ENCODE peak calls at places on chromosomes 12 and 14, in four cellular contexts. B is tibial nerve, D is stomach, M is heart left ventricle. F is an unnamed sample. For H3K27me3, the result is how much of the 10 kb centered on the place peaks cover.

GRCh38 chr12:121781751-121782615 is 11.5 kb downstream of the RHOF start:
- DNase-seq in B (no peak), D (no peak), M (no peak), F (peak)

GRCh38 chr12:56366948-56367347 is 4.3 kb upstream of the APOF start:
- DNase-seq in B (no peak), D (no peak), M (no peak), F (no peak)

GRCh38 chr12:53659609-53660008 is 16.3 kb downstream of the ATP5MC2 start:
- DNase-seq in B (no peak), D (no peak), M (no peak), F (no peak)

GRCh38 chr12:9888665-9889273 is 7.5 kb downstream of the KLRF2 start:
- DNase-seq in B (no peak), D (no peak), M (no peak), F (no peak)

GRCh38 chr12:43964966-43965365 is 129.1 kb downstream of the TMEM117 start:
- DNase-seq in B (no peak), D (no peak), M (no peak), F (no peak)

GRCh38 chr12:104910196-104910840 is 47.8 kb downstream of the SLC41A2 start:
- DNase-seq in B (peak), D (no peak), M (no peak), F (no peak)

GRCh38 chr12:30257614-30258013 is 438.1 kb downstream of the IPO8 start:
- DNase-seq in B (no peak), D (no peak), M (no peak), F (no peak)

GRCh38 chr12:71652656-71653055 is 11.0 kb downstream of the ZFC3H1 start:
- DNase-seq in B (no peak), D (no peak), M (no peak), F (no peak)

GRCh38 chr14:32675433-32675832 is 263.2 kb upstream of the NPAS3 start:
- DNase-seq in B (no peak), D (no peak), M (no peak), F (no peak)

GRCh38 chr14:92783813-92784431 is 10.2 kb upstream of the GOLGA5 start:
- DNase-seq in B (peak), D (no peak), M (peak), F (peak)

GRCh38 chr14:52068741-52069616 is at the start of gene NID2:
- DNase-seq in B (peak), D (peak), M (peak), F (peak)

GRCh38 chr12:77133566-77133965 is 68.2 kb upstream of the E2F7 start:
- DNase-seq in B (peak), D (peak), M (peak), F (no peak)

GRCh38 chr12:10941916-10942607 is 3.0 kb upstream of the TAS2R14 start:
- DNase-seq in B (no peak), D (no peak), M (no peak), F (peak)

GRCh38 chr12:109553929-109554500 is 19.3 kb downstream of the MMAB start:
- DNase-seq in B (no peak), D (no peak), M (no peak), F (no peak)

GRCh38 chr12:50025187-50026059 is at the start of gene RACGAP1:
- DNase-seq in B (peak), D (peak), M (peak), F (peak)

GRCh38 chr14:20787025-20787424 is 6.0 kb downstream of the RNASE6 start:
- DNase-seq in B (no peak), D (no peak), M (no peak), F (no peak)

GRCh38 chr12:1297206-1297605 is 297.2 kb downstream of the FBXL14 start:
- DNase-seq in B (no peak), D (no peak), M (no peak), F (no peak)

GRCh38 chr12:122395319-122395718 is 27.1 kb downstream of the CLIP1 start:
- DNase-seq in B (no peak), D (no peak), M (no peak), F (no peak)

GRCh38 chr12:67223225-67223624 is 45.9 kb upstream of the CAND1 start:
- DNase-seq in B (no peak), D (no peak), M (no peak), F (no peak)

GRCh38 chr12:1318327-1319031 is 275.9 kb downstream of the FBXL14 start:
- DNase-seq in B (no peak), D (peak), M (no peak), F (no peak)

GRCh38 chr14:50222061-50222613 is 9.2 kb downstream of the SOS2 start:
- DNase-seq in B (no peak), D (no peak), M (no peak), F (no peak)

GRCh38 chr14:101833045-101833444 is 71.5 kb downstream of the PPP2R5C start:
- DNase-seq in B (no peak), D (no peak), M (no peak), F (no peak)

GRCh38 chr12:97177482-97177881 is 270.4 kb downstream of the NEDD1 start:
- DNase-seq in B (no peak), D (no peak), M (no peak), F (no peak)

GRCh38 chr12:117037296-117038022 is 61.8 kb downstream of the TESC start:
- DNase-seq in B (no peak), D (no peak), M (no peak), F (no peak)

GRCh38 chr14:31294736-31295398 is 87.3 kb upstream of the HECTD1 start:
- DNase-seq in B (no peak), D (no peak), M (no peak), F (no peak)

GRCh38 chr12:49131973-49132461 is 822 bp upstream of the TUBA1B start:
- DNase-seq in B (peak), D (no peak), M (no peak), F (no peak)

GRCh38 chr12:6275609-6276246 is 34.8 kb upstream of the PLEKHG6 start:
- DNase-seq in B (no peak), D (no peak), M (no peak), F (no peak)

GRCh38 chr14:52780893-52781292 is 10.5 kb downstream of the GNPNAT1 start:
- DNase-seq in B (no peak), D (no peak), M (no peak), F (no peak)

GRCh38 chr14:51481643-51482042 is 170.1 kb upstream of the FRMD6 start:
- DNase-seq in B (no peak), D (no peak), M (no peak), F (no peak)

GRCh38 chr14:54652188-54652889 is 85.4 kb downstream of the SAMD4A start:
- DNase-seq in B (peak), D (peak), M (peak), F (no peak)
- H3K4me3 ChIP-seq in B (peak), D (no peak), M (no peak), F (no peak)

DNA sequence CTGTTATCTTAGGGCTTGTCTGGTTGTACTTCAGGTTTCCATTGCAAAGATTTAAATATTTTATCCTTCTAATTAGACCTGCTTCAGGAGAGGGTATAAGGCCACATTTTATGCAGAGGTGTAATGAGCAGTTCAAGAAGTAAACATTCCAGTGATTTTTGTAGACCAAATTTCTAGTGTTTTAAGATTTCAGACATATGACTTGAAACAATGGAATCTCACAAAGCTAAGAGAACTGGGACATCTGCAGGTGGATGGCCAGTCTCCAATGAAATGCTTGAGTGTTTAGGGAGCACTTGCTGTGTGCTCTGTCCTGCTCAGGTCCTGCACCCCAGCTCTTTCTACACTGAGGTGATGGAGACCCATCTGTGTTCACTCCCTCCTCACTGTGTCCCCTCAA is 7.9 kb downstream of the C14orf132 start:
- DNase-seq in B (no peak), D (no peak), M (no peak), F (no peak)
- TF ChIP-seq CTCF in B (no peak), D (no peak), M (no peak), F (no peak)

GRCh38 chr14:79581912-79582576 is 629.3 kb downstream of the DIO2 start:
- DNase-seq in B (no peak), D (no peak), M (no peak), F (no peak)
- H3K27me3 ChIP-seq in B (under half), D (under half), M (under half), F (under half)

DNA sequence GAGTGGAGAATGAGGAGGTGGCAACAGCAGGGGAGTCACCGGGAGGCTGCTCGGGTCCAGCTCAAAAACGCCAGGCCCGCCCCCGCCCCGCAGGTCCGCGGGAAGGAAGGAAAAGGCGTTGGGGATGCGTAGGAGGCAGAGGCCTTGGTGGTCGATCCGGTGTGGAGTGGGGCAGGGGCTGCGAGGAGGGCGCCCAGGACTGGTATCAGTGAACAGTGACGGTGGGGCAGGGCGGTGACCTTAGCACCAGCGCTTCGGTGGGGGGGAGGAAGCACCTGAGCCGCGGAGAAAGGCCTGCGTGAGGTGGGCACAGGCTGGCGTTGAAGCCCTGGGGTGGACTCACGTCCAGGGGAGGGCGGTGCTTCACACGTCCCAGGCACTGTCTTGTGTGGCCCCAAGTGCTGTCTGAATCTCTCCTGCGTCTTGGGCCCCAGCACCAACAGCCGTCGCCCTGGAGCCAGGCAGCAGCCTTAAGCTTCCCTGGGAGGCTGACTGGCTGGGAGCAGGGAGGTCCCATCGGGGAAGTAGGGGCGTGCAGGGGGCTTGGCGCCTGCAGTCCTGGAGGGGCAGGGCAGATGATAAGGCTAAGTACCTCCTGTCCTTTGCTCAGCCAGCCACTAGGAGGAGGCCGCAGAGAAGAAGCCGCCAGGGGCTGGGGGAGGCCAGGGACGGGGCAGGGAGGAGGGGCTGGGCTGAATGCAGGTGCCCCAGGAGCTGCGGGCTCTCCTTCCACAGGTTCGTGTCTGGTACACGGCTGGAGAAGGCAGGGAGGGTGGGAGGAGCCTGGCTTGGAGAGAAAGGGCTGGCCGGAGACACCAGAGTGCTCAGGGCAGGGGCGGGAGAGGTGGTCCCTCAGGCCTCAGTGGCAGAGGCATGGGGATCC is 26.5 kb downstream of the ZBTB42 start:
- DNase-seq in B (no peak), D (peak), M (no peak), F (no peak)
- H3K4me3 ChIP-seq in B (peak), D (peak), M (peak), F (no peak)

DNA sequence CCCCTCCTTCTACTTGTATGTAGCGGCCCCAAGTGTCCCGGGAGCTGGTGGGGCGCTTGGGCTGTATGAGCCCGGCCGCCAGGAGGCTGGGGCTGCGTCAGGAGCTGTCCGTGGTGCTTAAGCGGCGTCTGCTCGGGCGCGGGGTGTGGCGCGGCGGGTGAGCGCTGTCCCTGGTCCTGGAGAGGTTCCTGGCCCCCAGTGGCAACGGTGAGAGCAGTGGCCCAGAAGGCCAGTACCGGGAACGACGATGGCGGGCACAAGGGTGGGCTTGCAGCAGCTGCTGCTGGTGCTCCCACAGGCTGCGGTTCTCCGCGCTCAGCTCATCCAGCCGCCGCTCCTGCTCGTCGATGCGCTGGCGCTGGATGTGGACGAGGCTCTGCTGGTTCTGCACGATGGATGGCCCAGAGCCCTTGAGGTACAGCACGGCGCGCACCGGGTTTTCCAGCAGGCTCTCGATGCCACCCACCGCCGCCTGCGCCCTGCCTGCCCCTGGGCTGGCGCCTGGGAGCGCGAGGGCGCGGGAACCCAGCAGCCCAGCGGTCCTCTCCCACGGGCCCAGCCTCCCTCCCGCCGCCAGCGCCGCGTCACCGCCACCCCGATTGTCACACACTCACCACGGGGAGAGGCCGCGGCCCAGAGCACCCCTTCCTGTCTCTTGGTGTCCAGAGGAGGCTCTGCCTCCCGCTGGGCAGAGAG is 41.9 kb upstream of the FKBP4 start:
- DNase-seq in B (peak), D (peak), M (peak), F (peak)
- TF ChIP-seq CTCF in B (no peak), D (no peak), M (no peak), F (no peak)